ENCODE peak calls at places on chromosomes 6 and 20, in four cellular contexts. E, A, W and B are unnamed samples.

GRCh38 chr6:135087803-135088202 is 33.2 kb upstream of the HBS1L start:
- DNase-seq in E (no peak), A (no peak), W (no peak), B (no peak)

GRCh38 chr6:13427838-13428527 is 59.4 kb downstream of the GFOD1 start:
- DNase-seq in W (no peak), E (no peak), A (no peak), B (no peak)

GRCh38 chr20:33667245-33668086 is 723 bp downstream of the ACTL10 start:
- DNase-seq in A (no peak), W (peak), E (no peak), B (peak)

GRCh38 chr6:16238057-16238657 is at the start of gene GMPR:
- DNase-seq in W (peak), A (peak), E (peak), B (peak)

GRCh38 chr6:21099338-21100314 is 493.9 kb upstream of the SOX4 start:
- DNase-seq in W (no peak), A (no peak), E (no peak), B (no peak)

GRCh38 chr20:35462351-35462750 is 7.0 kb downstream of the CEP250 start:
- DNase-seq in A (peak), E (no peak), W (no peak), B (peak)

GRCh38 chr6:141165012-141165411 is 967.7 kb upstream of the GJE1 start:
- DNase-seq in A (no peak), W (no peak), E (no peak), B (no peak)

GRCh38 chr6:27168586-27169443 is 78.7 kb upstream of the PRSS16 start:
- DNase-seq in E (no peak), W (no peak), A (no peak), B (no peak)

GRCh38 chr6:157982297-157982579 is 575 bp downstream of the SYNJ2 start:
- DNase-seq in A (no peak), E (peak), W (peak), B (peak)

GRCh38 chr6:56655996-56656395 is 13.3 kb upstream of the DST start:
- DNase-seq in E (no peak), W (no peak), A (no peak), B (no peak)

GRCh38 chr20:53708129-53708968 is 114.7 kb upstream of the ZNF217 start:
- DNase-seq in E (no peak), A (no peak), W (no peak), B (no peak)